ENCODE peak calls at places on chromosomes 13 and 19, in seven cellular contexts. Y is stimulated activated CD4-positive, alpha-beta T cell treated with anti-CD3 and anti-CD28 coated beads, Interleukin-1b, Interleukin-23, amount 100 ng/mL, for 1 hour; U is astrocyte; Q is iris pigment epithelial cell; T is cardiac septum; P is progenitor cell of endocrine pancreas; A is heart right ventricle. N is an unnamed sample.

GRCh38 chr19:12828494-12828893 is 5.9 kb downstream of the RTBDN start:
- DNase-seq in Y (no peak), U (no peak), Q (no peak), T (no peak), P (no peak), A (no peak), N (no peak)

GRCh38 chr13:91056746-91057145 is 290.7 kb upstream of the MIR17HG start:
- DNase-seq in Y (no peak), U (no peak), Q (no peak), T (no peak), P (no peak), A (no peak), N (no peak)

GRCh38 chr19:10292206-10292788 is 2.5 kb downstream of the ICAM5 start:
- DNase-seq in Y (peak; percentile 52), U (no peak), Q (peak; percentile 78), T (peak; percentile 90), P (peak; percentile 60), A (peak; percentile 66), N (no peak)

GRCh38 chr13:104008075-104008474 is 941.9 kb upstream of the SLC10A2 start:
- DNase-seq in Y (no peak), U (no peak), Q (no peak), T (no peak), P (no peak), A (no peak), N (no peak)

GRCh38 chr19:43759515-43759914 is 4.8 kb upstream of the SMG9 start:
- DNase-seq in Y (no peak), U (peak; percentile 65), Q (peak; percentile 87), T (no peak), P (no peak), A (no peak), N (no peak)

GRCh38 chr19:18422530-18423191 is 3.5 kb downstream of the SSBP4 start:
- DNase-seq in Y (no peak), U (no peak), Q (no peak), T (no peak), P (peak; percentile 8), A (no peak), N (no peak)

GRCh38 chr19:1000095-1000494 is at the start of gene GRIN3B:
- DNase-seq in Y (peak; percentile 49), U (no peak), Q (no peak), T (peak; percentile 84), P (peak; percentile 75), A (peak; percentile 51), N (no peak)

GRCh38 chr19:16001481-16002312 is 52.9 kb downstream of the OR10H4 start:
- DNase-seq in Y (no peak), U (peak; percentile 10), Q (peak; percentile 87), T (peak; percentile 64), P (no peak), A (no peak), N (no peak)

GRCh38 chr13:50726164-50726563 is 117.3 kb downstream of the DLEU7 start:
- DNase-seq in Y (no peak), U (no peak), Q (no peak), T (no peak), P (no peak), A (no peak), N (no peak)

GRCh38 chr13:35789335-35790166 is 313.1 kb upstream of the MAB21L1 start:
- DNase-seq in Y (no peak), U (peak; percentile 39), Q (peak; percentile 67), T (no peak), P (no peak), A (no peak), N (no peak)

GRCh38 chr13:58619396-58620113 is 988.0 kb downstream of the PCDH17 start:
- DNase-seq in Y (no peak), U (peak; percentile 4), Q (no peak), T (no peak), P (no peak), A (no peak), N (no peak)

GRCh38 chr13:57925250-57925649 is 293.7 kb downstream of the PCDH17 start:
- DNase-seq in Y (no peak), U (peak; percentile 8), Q (no peak), T (no peak), P (no peak), A (no peak), N (no peak)